ENCODE peak calls at places on chromosome 6, in five cellular contexts. O is HT-29; Q is activated CD4-positive, alpha-beta T cell treated with anti-CD3 and anti-CD28 coated beads for 36 hours; C is stimulated activated naive CD8-positive, alpha-beta T cell treated with anti-CD3 and anti-CD28 coated beads, Interleukin-15, Interleukin-2, amounts not matched to agents 100 U/mL and 50 U/mL, for 24 hours; J is left colon. L is an unnamed sample.

GRCh38 chr6:113299526-113299925 is 557.6 kb upstream of the MARCKS start:
- DNase-seq in J (no peak), Q (no peak), O (no peak), C (no peak), L (no peak)

GRCh38 chr6:13615802-13616140 is 636 bp downstream of the NOL7 start:
- DNase-seq in Q (peak; percentile 70), C (peak; percentile 62), J (peak; percentile 80), O (peak; percentile 61), L (peak; percentile 70)

GRCh38 chr6:54244430-54244829 is 63.8 kb upstream of the TINAG start:
- DNase-seq in O (peak; percentile 58), C (no peak), J (no peak), Q (no peak), L (peak; percentile 3)

GRCh38 chr6:170456886-170457698 is 96.0 kb downstream of the PSMB1 start:
- DNase-seq in J (no peak), C (no peak), O (no peak), Q (no peak), L (no peak)

GRCh38 chr6:155418017-155418749 is 37.5 kb downstream of the NOX3 start:
- DNase-seq in C (peak; percentile 61), O (no peak), J (peak; percentile 27), Q (peak; percentile 86), L (no peak)

GRCh38 chr6:158027590-158028285 is 46.1 kb downstream of the SYNJ2 start:
- DNase-seq in C (no peak), J (no peak), Q (no peak), O (no peak), L (no peak)

GRCh38 chr6:168388641-168389633 is 52.0 kb upstream of the SMOC2 start:
- DNase-seq in J (peak; percentile 36), C (no peak), Q (no peak), O (no peak), L (no peak)

GRCh38 chr6:44381739-44382138 is 5.8 kb upstream of the CDC5L start:
- DNase-seq in C (no peak), J (no peak), O (no peak), Q (no peak), L (no peak)

GRCh38 chr6:147486683-147487082 is 21.8 kb upstream of the SAMD5 start:
- DNase-seq in O (no peak), Q (no peak), J (no peak), C (no peak), L (no peak)

GRCh38 chr6:100296810-100297544 is 167.7 kb downstream of the SIM1 start:
- DNase-seq in C (no peak), J (no peak), O (peak; percentile 74), Q (no peak), L (no peak)

L was measured in erythroblast.